ENCODE peak calls at places on chromosome 10, in ten cellular contexts. One of them, this sample, is unnamed.

GRCh38 chr10:104080762-104081161 is 4.9 kb downstream of the COL17A1 start:
- DNase-seq in PC-3: peak
- DNase-seq in prostate gland: no peak
- DNase-seq in suprapubic skin: no peak
- DNase-seq in mesendoderm: peak
- DNase-seq in heart left ventricle: no peak
- DNase-seq in CD4-positive, CD25-positive, alpha-beta regulatory T cell: peak
- DNase-seq in gastrocnemius medialis: no peak
- DNase-seq in tibial nerve: no peak
- DNase-seq in skeletal muscle cell: no peak
- DNase-seq in this sample: peak

GRCh38 chr10:5071411-5072198 is 22.6 kb upstream of the AKR1C3 start:
- DNase-seq in PC-3: peak
- DNase-seq in prostate gland: peak
- DNase-seq in suprapubic skin: peak
- DNase-seq in mesendoderm: peak
- DNase-seq in heart left ventricle: peak
- DNase-seq in CD4-positive, CD25-positive, alpha-beta regulatory T cell: no peak
- DNase-seq in gastrocnemius medialis: peak
- DNase-seq in tibial nerve: peak
- DNase-seq in skeletal muscle cell: peak
- DNase-seq in this sample: no peak

GRCh38 chr10:110500515-110500905 is 2.8 kb downstream of the DUSP5 start:
- DNase-seq in PC-3: peak
- DNase-seq in prostate gland: no peak
- DNase-seq in suprapubic skin: no peak
- DNase-seq in mesendoderm: peak
- DNase-seq in heart left ventricle: peak
- DNase-seq in CD4-positive, CD25-positive, alpha-beta regulatory T cell: no peak
- DNase-seq in gastrocnemius medialis: no peak
- DNase-seq in tibial nerve: no peak
- DNase-seq in skeletal muscle cell: peak
- DNase-seq in this sample: no peak

GRCh38 chr10:81872206-81872605 is 2.8 kb upstream of the NRG3 start:
- DNase-seq in PC-3: no peak
- DNase-seq in prostate gland: no peak
- DNase-seq in suprapubic skin: no peak
- DNase-seq in mesendoderm: no peak
- DNase-seq in heart left ventricle: no peak
- DNase-seq in CD4-positive, CD25-positive, alpha-beta regulatory T cell: no peak
- DNase-seq in gastrocnemius medialis: no peak
- DNase-seq in tibial nerve: no peak
- DNase-seq in skeletal muscle cell: no peak
- DNase-seq in this sample: no peak

GRCh38 chr10:130202984-130203617 is 66.9 kb downstream of the GLRX3 start:
- DNase-seq in PC-3: no peak
- DNase-seq in prostate gland: no peak
- DNase-seq in suprapubic skin: no peak
- DNase-seq in mesendoderm: no peak
- DNase-seq in heart left ventricle: no peak
- DNase-seq in CD4-positive, CD25-positive, alpha-beta regulatory T cell: no peak
- DNase-seq in gastrocnemius medialis: no peak
- DNase-seq in tibial nerve: no peak
- DNase-seq in skeletal muscle cell: no peak
- DNase-seq in this sample: no peak

GRCh38 chr10:114322344-114322743 is 82.0 kb downstream of the AFAP1L2 start:
- DNase-seq in PC-3: no peak
- DNase-seq in prostate gland: no peak
- DNase-seq in suprapubic skin: no peak
- DNase-seq in mesendoderm: peak
- DNase-seq in heart left ventricle: peak
- DNase-seq in CD4-positive, CD25-positive, alpha-beta regulatory T cell: no peak
- DNase-seq in gastrocnemius medialis: no peak
- DNase-seq in tibial nerve: no peak
- DNase-seq in skeletal muscle cell: no peak
- DNase-seq in this sample: no peak

GRCh38 chr10:49037187-49037586 is 78.1 kb downstream of the VSTM4 start:
- DNase-seq in PC-3: peak
- DNase-seq in prostate gland: no peak
- DNase-seq in suprapubic skin: no peak
- DNase-seq in mesendoderm: no peak
- DNase-seq in heart left ventricle: no peak
- DNase-seq in CD4-positive, CD25-positive, alpha-beta regulatory T cell: no peak
- DNase-seq in gastrocnemius medialis: no peak
- DNase-seq in tibial nerve: no peak
- DNase-seq in skeletal muscle cell: no peak
- DNase-seq in this sample: no peak

GRCh38 chr10:71603190-71603589 is 116.4 kb downstream of the C10orf105 start:
- DNase-seq in PC-3: no peak
- DNase-seq in prostate gland: peak
- DNase-seq in suprapubic skin: no peak
- DNase-seq in mesendoderm: no peak
- DNase-seq in heart left ventricle: no peak
- DNase-seq in CD4-positive, CD25-positive, alpha-beta regulatory T cell: no peak
- DNase-seq in gastrocnemius medialis: no peak
- DNase-seq in tibial nerve: no peak
- DNase-seq in skeletal muscle cell: no peak
- DNase-seq in this sample: no peak

GRCh38 chr10:96587255-96588059 is 645 bp upstream of the TM9SF3 start:
- DNase-seq in PC-3: peak
- DNase-seq in prostate gland: peak
- DNase-seq in suprapubic skin: peak
- DNase-seq in mesendoderm: peak
- DNase-seq in heart left ventricle: peak
- DNase-seq in CD4-positive, CD25-positive, alpha-beta regulatory T cell: peak
- DNase-seq in gastrocnemius medialis: peak
- DNase-seq in tibial nerve: peak
- DNase-seq in skeletal muscle cell: peak
- DNase-seq in this sample: peak

GRCh38 chr10:130812381-130813148 is 499.0 kb downstream of the TCERG1L start:
- DNase-seq in PC-3: no peak
- DNase-seq in prostate gland: no peak
- DNase-seq in suprapubic skin: peak
- DNase-seq in mesendoderm: no peak
- DNase-seq in heart left ventricle: no peak
- DNase-seq in CD4-positive, CD25-positive, alpha-beta regulatory T cell: no peak
- DNase-seq in gastrocnemius medialis: no peak
- DNase-seq in tibial nerve: no peak
- DNase-seq in skeletal muscle cell: no peak
- DNase-seq in this sample: no peak

GRCh38 chr10:116819999-116820677 is 29.2 kb upstream of the ENO4 start:
- DNase-seq in PC-3: no peak
- DNase-seq in prostate gland: no peak
- DNase-seq in suprapubic skin: peak
- DNase-seq in mesendoderm: no peak
- DNase-seq in heart left ventricle: no peak
- DNase-seq in CD4-positive, CD25-positive, alpha-beta regulatory T cell: no peak
- DNase-seq in gastrocnemius medialis: no peak
- DNase-seq in tibial nerve: no peak
- DNase-seq in skeletal muscle cell: no peak
- DNase-seq in this sample: no peak

GRCh38 chr10:62626817-62627216 is 177.7 kb upstream of the ADO start:
- DNase-seq in PC-3: peak
- DNase-seq in prostate gland: no peak
- DNase-seq in suprapubic skin: no peak
- DNase-seq in mesendoderm: peak
- DNase-seq in heart left ventricle: no peak
- DNase-seq in CD4-positive, CD25-positive, alpha-beta regulatory T cell: no peak
- DNase-seq in gastrocnemius medialis: no peak
- DNase-seq in tibial nerve: no peak
- DNase-seq in skeletal muscle cell: no peak
- DNase-seq in this sample: no peak

GRCh38 chr10:8158439-8159071 is 104.1 kb downstream of the GATA3 start:
- DNase-seq in PC-3: peak
- DNase-seq in prostate gland: no peak
- DNase-seq in suprapubic skin: no peak
- DNase-seq in mesendoderm: no peak
- DNase-seq in heart left ventricle: no peak
- DNase-seq in CD4-positive, CD25-positive, alpha-beta regulatory T cell: no peak
- DNase-seq in gastrocnemius medialis: no peak
- DNase-seq in tibial nerve: no peak
- DNase-seq in skeletal muscle cell: no peak
- DNase-seq in this sample: no peak

GRCh38 chr10:128178319-128178937 is 52.2 kb upstream of the MKI67 start:
- DNase-seq in PC-3: peak
- DNase-seq in prostate gland: no peak
- DNase-seq in suprapubic skin: no peak
- DNase-seq in mesendoderm: peak
- DNase-seq in heart left ventricle: no peak
- DNase-seq in CD4-positive, CD25-positive, alpha-beta regulatory T cell: peak
- DNase-seq in gastrocnemius medialis: no peak
- DNase-seq in tibial nerve: no peak
- DNase-seq in skeletal muscle cell: no peak
- DNase-seq in this sample: peak

GRCh38 chr10:8852546-8852945 is 798.1 kb downstream of the GATA3 start:
- DNase-seq in PC-3: no peak
- DNase-seq in prostate gland: no peak
- DNase-seq in suprapubic skin: no peak
- DNase-seq in mesendoderm: no peak
- DNase-seq in heart left ventricle: no peak
- DNase-seq in CD4-positive, CD25-positive, alpha-beta regulatory T cell: no peak
- DNase-seq in gastrocnemius medialis: no peak
- DNase-seq in tibial nerve: no peak
- DNase-seq in skeletal muscle cell: no peak
- DNase-seq in this sample: no peak

GRCh38 chr10:77756319-77757232 is 119.0 kb upstream of the KCNMA1 start:
- DNase-seq in PC-3: peak
- DNase-seq in prostate gland: no peak
- DNase-seq in suprapubic skin: no peak
- DNase-seq in mesendoderm: peak
- DNase-seq in heart left ventricle: no peak
- DNase-seq in CD4-positive, CD25-positive, alpha-beta regulatory T cell: peak
- DNase-seq in gastrocnemius medialis: no peak
- DNase-seq in tibial nerve: no peak
- DNase-seq in skeletal muscle cell: peak
- DNase-seq in this sample: peak

DNA sequence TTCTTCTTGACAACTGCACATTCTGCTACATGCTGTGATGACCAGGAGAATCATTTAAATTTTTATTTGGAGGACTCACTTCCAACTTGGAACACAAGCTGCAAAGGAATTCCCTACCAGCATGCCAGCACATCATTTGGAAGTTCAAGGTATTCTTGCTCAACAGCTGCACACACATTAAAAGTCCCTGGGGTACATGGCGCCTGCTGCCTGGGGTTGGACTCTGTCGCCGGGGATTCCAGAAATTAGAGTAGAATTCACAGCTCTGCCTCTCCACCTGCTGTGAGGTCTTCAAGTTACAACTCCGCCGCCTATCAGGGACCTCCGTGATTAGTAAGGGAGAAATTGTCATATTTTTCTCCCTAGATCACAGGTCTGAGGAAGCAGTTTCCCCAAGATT is 1.1 kb downstream of the ZNF32 start:
- DNase-seq in PC-3: no peak
- DNase-seq in prostate gland: no peak
- DNase-seq in suprapubic skin: no peak
- DNase-seq in mesendoderm: no peak
- DNase-seq in heart left ventricle: no peak
- DNase-seq in CD4-positive, CD25-positive, alpha-beta regulatory T cell: no peak
- DNase-seq in gastrocnemius medialis: no peak
- DNase-seq in tibial nerve: no peak
- DNase-seq in skeletal muscle cell: peak
- DNase-seq in this sample: no peak
- H3K4me3 ChIP-seq in PC-3: peak
- H3K4me3 ChIP-seq in prostate gland: no peak
- H3K4me3 ChIP-seq in suprapubic skin: peak
- H3K4me3 ChIP-seq in mesendoderm: no peak
- H3K4me3 ChIP-seq in heart left ventricle: peak
- H3K4me3 ChIP-seq in CD4-positive, CD25-positive, alpha-beta regulatory T cell: peak
- H3K4me3 ChIP-seq in gastrocnemius medialis: peak
- H3K4me3 ChIP-seq in tibial nerve: peak
- H3K4me3 ChIP-seq in skeletal muscle cell: peak
- H3K4me3 ChIP-seq in this sample: peak

DNA sequence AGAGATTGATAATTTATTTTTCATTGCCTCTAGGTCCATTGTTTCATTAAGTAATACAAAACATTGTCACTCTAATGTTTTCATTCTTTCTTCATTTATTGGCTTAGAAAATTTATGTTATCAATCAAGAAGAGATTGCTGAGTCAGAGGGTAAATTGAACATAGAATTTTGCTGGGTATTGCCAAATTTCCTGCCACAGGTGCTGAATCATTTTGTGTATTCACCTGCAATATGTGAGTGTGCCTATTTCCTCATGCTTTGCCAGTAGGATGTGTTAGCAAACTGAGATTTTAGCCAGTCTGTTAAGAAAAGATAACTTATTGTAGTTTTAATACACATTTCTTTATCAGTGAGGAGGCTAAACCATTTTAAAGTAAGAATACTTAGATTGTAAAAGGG is 38.0 kb downstream of the MARCHF5 start:
- DNase-seq in PC-3: peak
- DNase-seq in prostate gland: no peak
- DNase-seq in suprapubic skin: no peak
- DNase-seq in mesendoderm: no peak
- DNase-seq in heart left ventricle: no peak
- DNase-seq in CD4-positive, CD25-positive, alpha-beta regulatory T cell: no peak
- DNase-seq in gastrocnemius medialis: no peak
- DNase-seq in tibial nerve: no peak
- DNase-seq in skeletal muscle cell: no peak
- DNase-seq in this sample: no peak
- H3K4me3 ChIP-seq in PC-3: peak
- H3K4me3 ChIP-seq in prostate gland: no peak
- H3K4me3 ChIP-seq in suprapubic skin: no peak
- H3K4me3 ChIP-seq in mesendoderm: no peak
- H3K4me3 ChIP-seq in heart left ventricle: no peak
- H3K4me3 ChIP-seq in CD4-positive, CD25-positive, alpha-beta regulatory T cell: no peak
- H3K4me3 ChIP-seq in gastrocnemius medialis: no peak
- H3K4me3 ChIP-seq in tibial nerve: no peak
- H3K4me3 ChIP-seq in skeletal muscle cell: no peak
- H3K4me3 ChIP-seq in this sample: no peak

GRCh38 chr10:73759512-73760115 is 15.4 kb downstream of the SEC24C start:
- DNase-seq in PC-3: peak
- DNase-seq in prostate gland: no peak
- DNase-seq in suprapubic skin: no peak
- DNase-seq in mesendoderm: no peak
- DNase-seq in heart left ventricle: no peak
- DNase-seq in CD4-positive, CD25-positive, alpha-beta regulatory T cell: peak
- DNase-seq in gastrocnemius medialis: no peak
- DNase-seq in tibial nerve: no peak
- DNase-seq in skeletal muscle cell: no peak
- DNase-seq in this sample: peak
- H3K4me3 ChIP-seq in PC-3: no peak
- H3K4me3 ChIP-seq in prostate gland: no peak
- H3K4me3 ChIP-seq in suprapubic skin: no peak
- H3K4me3 ChIP-seq in mesendoderm: no peak
- H3K4me3 ChIP-seq in heart left ventricle: no peak
- H3K4me3 ChIP-seq in CD4-positive, CD25-positive, alpha-beta regulatory T cell: no peak
- H3K4me3 ChIP-seq in gastrocnemius medialis: no peak
- H3K4me3 ChIP-seq in tibial nerve: no peak
- H3K4me3 ChIP-seq in skeletal muscle cell: no peak
- H3K4me3 ChIP-seq in this sample: no peak

DNA sequence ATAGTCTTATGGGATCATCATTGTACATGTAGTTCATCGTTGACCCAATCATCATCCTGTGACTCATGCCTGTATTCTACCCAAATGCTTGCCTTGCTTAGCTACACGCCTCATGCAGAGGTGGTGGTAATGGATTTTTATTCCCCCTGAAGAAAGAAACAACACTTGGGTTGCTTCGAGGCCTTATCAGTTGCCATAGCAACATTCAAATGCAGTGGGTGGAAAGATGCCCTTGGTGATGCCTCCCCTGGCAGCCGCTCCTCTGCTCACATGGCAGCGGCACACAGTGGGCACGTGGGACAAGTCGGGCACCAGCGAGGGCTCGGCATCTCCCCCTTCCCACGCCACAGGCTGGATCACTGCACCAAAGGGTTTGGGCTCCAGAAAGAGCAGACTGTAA is 54.0 kb upstream of the NMT2 start:
- DNase-seq in PC-3: no peak
- DNase-seq in prostate gland: no peak
- DNase-seq in suprapubic skin: no peak
- DNase-seq in mesendoderm: no peak
- DNase-seq in heart left ventricle: no peak
- DNase-seq in CD4-positive, CD25-positive, alpha-beta regulatory T cell: no peak
- DNase-seq in gastrocnemius medialis: no peak
- DNase-seq in tibial nerve: no peak
- DNase-seq in skeletal muscle cell: no peak
- DNase-seq in this sample: no peak
- H3K4me3 ChIP-seq in PC-3: no peak
- H3K4me3 ChIP-seq in prostate gland: no peak
- H3K4me3 ChIP-seq in suprapubic skin: no peak
- H3K4me3 ChIP-seq in mesendoderm: no peak
- H3K4me3 ChIP-seq in heart left ventricle: no peak
- H3K4me3 ChIP-seq in CD4-positive, CD25-positive, alpha-beta regulatory T cell: no peak
- H3K4me3 ChIP-seq in gastrocnemius medialis: no peak
- H3K4me3 ChIP-seq in tibial nerve: no peak
- H3K4me3 ChIP-seq in skeletal muscle cell: no peak
- H3K4me3 ChIP-seq in this sample: no peak